ENCODE peak calls at places on chromosomes 6 and 20, in eight cellular contexts. Q, I, J, M, G, C, O and Y are unnamed samples.

GRCh38 chr6:153135681-153136080 is 4.6 kb upstream of the RGS17 start:
- DNase-seq in Q (no peak), I (no peak), J (no peak), M (no peak), G (no peak), C (no peak), O (no peak), Y (no peak)

GRCh38 chr6:106476326-106477105 is 116.0 kb downstream of the CRYBG1 start:
- DNase-seq in Q (no peak), I (no peak), J (peak), M (peak), G (no peak), C (no peak), O (no peak), Y (peak)

GRCh38 chr6:114167583-114168576 is 174.9 kb downstream of the HS3ST5 start:
- DNase-seq in Q (no peak), I (no peak), J (no peak), M (no peak), G (no peak), C (no peak), O (no peak), Y (no peak)

GRCh38 chr20:11906626-11907480 is 10.8 kb upstream of the BTBD3 start:
- DNase-seq in Q (no peak), I (no peak), J (no peak), M (no peak), G (no peak), C (no peak), O (no peak), Y (no peak)

GRCh38 chr6:112879920-112880413 is 532.8 kb downstream of the RFPL4B start:
- DNase-seq in Q (no peak), I (no peak), J (peak), M (no peak), G (peak), C (no peak), O (peak), Y (no peak)

GRCh38 chr20:4717816-4718215 is 3.9 kb upstream of the PRND start:
- DNase-seq in Q (no peak), I (no peak), J (peak), M (no peak), G (no peak), C (no peak), O (no peak), Y (no peak)

GRCh38 chr6:44576132-44576601 is 188.7 kb downstream of the CDC5L start:
- DNase-seq in Q (no peak), I (no peak), J (peak), M (peak), G (no peak), C (no peak), O (no peak), Y (no peak)

GRCh38 chr20:48791666-48792071 is 36.1 kb downstream of the PREX1 start:
- DNase-seq in Q (no peak), I (no peak), J (peak), M (peak), G (no peak), C (no peak), O (no peak), Y (no peak)

GRCh38 chr6:4588163-4588562 is 188.0 kb upstream of the CDYL start:
- DNase-seq in Q (no peak), I (no peak), J (no peak), M (no peak), G (no peak), C (no peak), O (no peak), Y (no peak)

GRCh38 chr6:113122060-113122459 is 735.1 kb upstream of the MARCKS start:
- DNase-seq in Q (no peak), I (no peak), J (peak), M (peak), G (no peak), C (no peak), O (no peak), Y (peak)

GRCh38 chr20:924639-925038 is 8.5 kb upstream of the ANGPT4 start:
- DNase-seq in Q (no peak), I (no peak), J (no peak), M (no peak), G (no peak), C (no peak), O (no peak), Y (no peak)

GRCh38 chr20:46056970-46057855 is 28.2 kb downstream of the SLC12A5 start:
- DNase-seq in Q (no peak), I (no peak), J (peak), M (peak), G (peak), C (peak), O (peak), Y (no peak)

GRCh38 chr20:33318096-33318429 is 35.0 kb downstream of the BPIFB1 start:
- DNase-seq in Q (no peak), I (no peak), J (no peak), M (no peak), G (no peak), C (no peak), O (no peak), Y (no peak)

GRCh38 chr20:63064310-63064709 is 57.5 kb upstream of the BHLHE23 start:
- DNase-seq in Q (peak), I (no peak), J (no peak), M (no peak), G (peak), C (no peak), O (no peak), Y (peak)

GRCh38 chr6:110075406-110075805 is 97.3 kb downstream of the GPR6 start:
- DNase-seq in Q (no peak), I (no peak), J (peak), M (no peak), G (no peak), C (no peak), O (no peak), Y (peak)

GRCh38 chr20:38730167-38730988 is 6.1 kb downstream of the SLC32A1 start:
- DNase-seq in Q (no peak), I (no peak), J (no peak), M (no peak), G (no peak), C (no peak), O (no peak), Y (no peak)